ENCODE peak calls at places on chromosomes 12 and 14, in four cellular contexts. S, K, M and W are unnamed samples.

GRCh38 chr12:56633465-56634241 is 3.5 kb upstream of the BAZ2A start:
- DNase-seq in S (no peak), K (no peak), M (no peak), W (no peak)

GRCh38 chr12:109214131-109214530 is 95.0 kb downstream of the FOXN4 start:
- DNase-seq in S (no peak), K (no peak), M (no peak), W (no peak)

GRCh38 chr14:64515053-64515452 is 10.5 kb downstream of the ZBTB1 start:
- DNase-seq in S (no peak), K (no peak), M (no peak), W (no peak)

GRCh38 chr12:232731-233614 is 19.0 kb upstream of the SLC6A12 start:
- DNase-seq in S (no peak), K (no peak), M (no peak), W (no peak)

GRCh38 chr14:106738075-106738474 is 1211.7 kb downstream of the TMEM121 start:
- DNase-seq in S (no peak), K (no peak), M (no peak), W (peak)

GRCh38 chr14:95218006-95218405 is 60.7 kb upstream of the DICER1 start:
- DNase-seq in S (no peak), K (no peak), M (no peak), W (no peak)

GRCh38 chr14:93041830-93042229 is 73.9 kb downstream of the ITPK1 start:
- DNase-seq in S (no peak), K (no peak), M (no peak), W (no peak)

GRCh38 chr14:92986254-92987147 is 63.6 kb downstream of the CHGA start:
- DNase-seq in S (no peak), K (peak), M (peak), W (no peak)

GRCh38 chr12:1078002-1078401 is 87.0 kb downstream of the ERC1 start:
- DNase-seq in S (no peak), K (no peak), M (no peak), W (no peak)

GRCh38 chr12:76183459-76184186 is 99.1 kb upstream of the NAP1L1 start:
- DNase-seq in S (no peak), K (peak), M (peak), W (no peak)

GRCh38 chr12:122471324-122472226 is 29.2 kb downstream of the ZCCHC8 start:
- DNase-seq in S (no peak), K (no peak), M (peak), W (peak)

GRCh38 chr14:100438678-100439592 is 115.8 kb downstream of the SLC25A47 start:
- DNase-seq in S (no peak), K (peak), M (peak), W (no peak)

GRCh38 chr12:67475725-67476124 is 172.8 kb upstream of the DYRK2 start:
- DNase-seq in S (no peak), K (no peak), M (no peak), W (no peak)

GRCh38 chr14:105878125-105878524 is 351.7 kb downstream of the TMEM121 start:
- DNase-seq in S (no peak), K (peak), M (no peak), W (no peak)

GRCh38 chr14:68047910-68048309 is 228.3 kb downstream of the RAD51B start:
- DNase-seq in S (no peak), K (no peak), M (no peak), W (no peak)

GRCh38 chr12:131830335-131831020 is 2.3 kb downstream of the MMP17 start:
- DNase-seq in S (no peak), K (peak), M (peak), W (no peak)

GRCh38 chr14:65164068-65164824 is 61.9 kb upstream of the MAX start:
- DNase-seq in S (no peak), K (no peak), M (peak), W (peak)

GRCh38 chr12:8527250-8528130 is 13.2 kb downstream of the CLEC4E start:
- DNase-seq in S (no peak), K (no peak), M (no peak), W (no peak)

GRCh38 chr12:89707623-89707991 is 1.0 kb downstream of the ATP2B1 start:
- DNase-seq in S (no peak), K (peak), M (peak), W (peak)

GRCh38 chr14:70317969-70318634 is 41.4 kb downstream of the COX16 start:
- DNase-seq in S (no peak), K (no peak), M (peak), W (no peak)

GRCh38 chr12:93032748-93033147 is 103.7 kb upstream of the EEA1 start:
- DNase-seq in S (no peak), K (no peak), M (no peak), W (no peak)

GRCh38 chr12:15688202-15688736 is 100.9 kb downstream of the EPS8 start:
- DNase-seq in S (no peak), K (peak), M (peak), W (no peak)

GRCh38 chr12:56163533-56164344 is 5.6 kb downstream of the MYL6 start:
- DNase-seq in S (no peak), K (no peak), M (no peak), W (no peak)

GRCh38 chr12:108559748-108560147 is 1.2 kb downstream of the SART3 start:
- DNase-seq in S (no peak), K (no peak), M (no peak), W (no peak)

GRCh38 chr14:75132374-75133086 is 5.7 kb upstream of the NEK9 start:
- DNase-seq in S (no peak), K (no peak), M (peak), W (peak)

GRCh38 chr12:10392394-10392930 is 2.6 kb upstream of the KLRK1 start:
- DNase-seq in S (no peak), K (peak), M (peak), W (no peak)

GRCh38 chr14:67627519-67627918 is 7.8 kb downstream of the ARG2 start:
- DNase-seq in S (no peak), K (no peak), M (no peak), W (no peak)

DNA sequence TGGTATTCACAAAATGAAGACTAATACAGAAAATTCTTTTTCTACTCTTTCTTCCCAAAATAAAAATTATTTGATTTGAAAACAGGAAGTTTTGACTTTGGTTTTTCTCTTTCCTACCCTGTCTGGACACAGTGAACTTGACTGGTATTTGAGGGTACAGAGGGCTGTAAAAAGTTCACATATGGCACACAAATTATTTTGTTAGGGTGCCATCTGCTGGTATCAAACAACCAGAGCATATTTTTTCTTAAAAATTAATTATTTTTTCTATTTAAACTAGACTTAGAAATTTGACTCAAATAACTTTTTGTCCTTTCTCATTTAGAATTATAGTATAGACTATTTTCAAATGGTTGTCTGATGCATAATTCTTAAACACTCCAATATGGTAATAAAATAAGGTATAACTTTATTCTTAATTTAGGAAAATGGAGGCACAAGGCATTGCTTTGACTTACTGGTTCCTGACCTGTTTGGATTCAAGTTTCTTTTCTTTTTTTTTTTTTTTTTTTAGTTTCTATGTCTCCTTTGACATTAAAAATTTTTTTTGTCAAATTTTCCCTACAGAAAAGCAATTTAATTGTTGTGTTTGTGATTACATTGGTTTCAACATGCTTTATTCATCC is 390.6 kb downstream of the PRKD1 start:
- DNase-seq in S (no peak), K (no peak), M (peak), W (no peak)
- TF ChIP-seq CTCF in S (no peak), K (no peak), M (peak), W (no peak)

GRCh38 chr12:51871126-51871525 is 16.8 kb upstream of the ANKRD33 start:
- DNase-seq in S (no peak), K (no peak), M (no peak), W (no peak)
- TF ChIP-seq CTCF in S (no peak), K (no peak), M (no peak), W (no peak)

GRCh38 chr12:53500776-53501614 is at the start of gene TARBP2:
- DNase-seq in S (peak), K (peak), M (peak), W (peak)
- TF ChIP-seq CTCF in S (no peak), K (no peak), M (no peak), W (no peak)

GRCh38 chr14:104827173-104828055 is 26.5 kb downstream of the ZBTB42 start:
- DNase-seq in S (peak), K (no peak), M (peak), W (peak)
- TF ChIP-seq CTCF in S (peak), K (peak), M (peak), W (peak)

DNA sequence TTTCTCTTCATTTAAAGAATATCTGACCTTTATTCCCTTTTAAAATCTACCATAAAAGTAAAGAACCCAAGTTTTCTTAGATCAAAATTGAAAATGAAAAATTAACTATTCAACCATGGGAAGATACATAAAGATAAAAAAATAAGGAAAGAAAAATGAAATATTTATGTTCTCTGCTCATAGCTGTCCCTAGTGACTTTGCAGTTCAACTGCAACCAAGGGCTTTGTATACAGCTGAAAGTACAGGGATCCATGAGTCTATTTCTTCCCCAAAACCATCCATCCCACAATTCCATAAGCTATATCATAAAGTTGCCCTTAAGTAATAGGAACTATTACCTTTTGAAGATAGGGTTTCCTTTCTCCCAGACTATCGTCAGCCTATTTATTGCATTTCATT is 113.1 kb downstream of the ITPR2 start:
- DNase-seq in S (no peak), K (no peak), M (no peak), W (no peak)
- TF ChIP-seq CTCF in S (no peak), K (no peak), M (no peak), W (no peak)

GRCh38 chr12:112803620-112804279 is 12.2 kb downstream of the RPH3A start:
- DNase-seq in S (no peak), K (no peak), M (no peak), W (no peak)
- TF ChIP-seq CTCF in S (no peak), K (no peak), M (no peak), W (no peak)

DNA sequence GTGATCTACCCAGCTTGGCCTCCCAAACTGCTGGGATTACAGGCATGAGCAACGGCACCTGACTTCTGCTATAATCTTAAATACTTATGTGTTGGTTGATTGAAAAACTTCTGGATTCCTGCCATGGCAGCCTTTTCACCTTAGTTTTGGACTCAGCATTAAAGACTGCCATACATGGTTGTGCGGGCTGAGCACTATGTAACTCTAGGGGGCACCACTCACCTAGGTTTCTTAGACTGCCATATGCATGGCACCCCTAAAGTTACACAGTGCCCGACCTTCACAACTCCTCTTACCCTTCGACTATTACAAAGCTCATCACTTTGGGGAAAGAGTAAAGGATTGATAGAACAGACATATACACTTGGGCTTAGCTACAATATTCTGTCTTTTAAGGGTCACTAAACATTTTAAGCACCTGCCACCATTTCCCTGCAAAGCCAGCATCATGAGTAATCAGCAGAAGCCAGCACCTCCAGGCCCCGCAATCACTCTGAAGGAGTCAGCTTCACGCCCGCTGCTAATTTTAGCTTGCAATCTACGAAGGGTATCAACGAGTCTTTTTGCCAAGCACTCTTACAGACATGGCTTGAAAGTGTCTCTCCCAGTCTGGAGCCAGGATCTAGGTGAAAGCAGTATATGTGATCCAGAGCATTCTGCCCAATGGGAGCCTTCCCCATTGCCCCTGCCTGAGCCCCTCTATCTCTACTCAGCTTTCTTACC is 59.8 kb downstream of the SUDS3 start:
- DNase-seq in S (no peak), K (no peak), M (peak), W (no peak)
- TF ChIP-seq CTCF in S (no peak), K (no peak), M (no peak), W (no peak)

GRCh38 chr12:13602217-13602616 is 379.2 kb downstream of the GRIN2B start:
- DNase-seq in S (no peak), K (no peak), M (no peak), W (no peak)

GRCh38 chr12:13606290-13606689 is 375.1 kb downstream of the GRIN2B start:
- DNase-seq in S (no peak), K (no peak), M (no peak), W (no peak)

GRCh38 chr12:13609874-13610273 is 371.5 kb downstream of the GRIN2B start:
- DNase-seq in S (no peak), K (no peak), M (no peak), W (no peak)

DNA sequence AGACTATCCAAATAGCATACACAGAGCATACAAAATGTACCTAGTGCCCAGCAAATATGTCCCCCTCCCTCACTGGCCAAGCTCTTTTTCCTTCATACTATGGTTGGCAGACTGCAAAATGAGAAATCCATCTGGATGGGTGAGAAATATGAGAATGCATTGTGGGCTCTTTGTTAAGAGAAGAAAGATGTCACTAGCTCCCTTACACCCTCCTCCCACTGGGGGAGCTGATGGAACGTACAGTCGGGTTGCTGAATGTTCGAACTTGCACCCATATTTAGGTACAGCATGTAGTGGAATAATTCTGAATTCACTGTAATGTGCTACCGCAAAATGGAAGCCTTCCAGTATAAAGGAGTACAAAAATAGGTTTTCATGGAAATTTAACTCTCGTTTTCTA is 377.5 kb downstream of the GRIN2B start:
- DNase-seq in S (no peak), K (no peak), M (no peak), W (no peak)
- TF ChIP-seq CTCF in S (no peak), K (no peak), M (no peak), W (no peak)

DNA sequence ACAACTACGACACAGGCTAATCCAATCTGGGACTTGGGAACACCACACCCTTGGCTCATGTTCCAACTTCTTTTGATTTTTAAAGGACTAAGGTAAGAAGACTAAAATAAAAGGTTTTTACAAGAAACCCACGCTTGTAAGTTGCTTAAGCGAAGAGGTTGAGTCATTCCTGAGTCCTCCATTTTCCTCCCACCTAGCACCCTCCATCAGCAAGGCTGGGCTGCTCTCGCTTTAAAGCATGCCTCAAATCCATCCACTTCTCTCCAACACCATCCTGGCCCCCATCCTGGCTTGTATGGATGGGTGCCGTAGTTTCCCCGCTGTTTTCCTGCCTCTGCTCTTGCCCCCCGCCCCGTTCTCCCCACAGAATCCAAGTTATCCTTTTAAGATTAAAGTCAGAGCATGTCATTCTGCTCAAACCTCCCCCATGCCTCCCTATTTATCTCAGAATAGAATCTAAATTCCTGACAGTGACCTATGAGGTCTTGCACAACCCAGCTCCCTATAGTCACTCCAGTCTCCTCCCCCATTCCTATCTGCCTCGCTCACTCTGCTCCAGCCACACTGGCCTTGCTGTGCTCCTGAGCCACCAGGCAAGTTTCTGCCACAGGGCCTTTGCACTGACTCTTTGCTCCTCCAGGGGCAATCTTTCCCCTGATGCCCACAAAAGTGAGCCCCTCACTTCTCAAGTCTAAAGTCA is 34.5 kb downstream of the SCARB1 start:
- DNase-seq in S (no peak), K (no peak), M (peak), W (no peak)
- TF ChIP-seq CTCF in S (no peak), K (no peak), M (no peak), W (no peak)

GRCh38 chr12:113359133-113359938 is 949 bp downstream of the PLBD2 start:
- DNase-seq in S (no peak), K (no peak), M (no peak), W (no peak)

GRCh38 chr12:113361574-113362370 is 3.4 kb downstream of the PLBD2 start:
- DNase-seq in S (no peak), K (no peak), M (no peak), W (no peak)

GRCh38 chr12:113359939-113360748 is 1.8 kb downstream of the PLBD2 start:
- DNase-seq in S (no peak), K (no peak), M (no peak), W (no peak)

DNA sequence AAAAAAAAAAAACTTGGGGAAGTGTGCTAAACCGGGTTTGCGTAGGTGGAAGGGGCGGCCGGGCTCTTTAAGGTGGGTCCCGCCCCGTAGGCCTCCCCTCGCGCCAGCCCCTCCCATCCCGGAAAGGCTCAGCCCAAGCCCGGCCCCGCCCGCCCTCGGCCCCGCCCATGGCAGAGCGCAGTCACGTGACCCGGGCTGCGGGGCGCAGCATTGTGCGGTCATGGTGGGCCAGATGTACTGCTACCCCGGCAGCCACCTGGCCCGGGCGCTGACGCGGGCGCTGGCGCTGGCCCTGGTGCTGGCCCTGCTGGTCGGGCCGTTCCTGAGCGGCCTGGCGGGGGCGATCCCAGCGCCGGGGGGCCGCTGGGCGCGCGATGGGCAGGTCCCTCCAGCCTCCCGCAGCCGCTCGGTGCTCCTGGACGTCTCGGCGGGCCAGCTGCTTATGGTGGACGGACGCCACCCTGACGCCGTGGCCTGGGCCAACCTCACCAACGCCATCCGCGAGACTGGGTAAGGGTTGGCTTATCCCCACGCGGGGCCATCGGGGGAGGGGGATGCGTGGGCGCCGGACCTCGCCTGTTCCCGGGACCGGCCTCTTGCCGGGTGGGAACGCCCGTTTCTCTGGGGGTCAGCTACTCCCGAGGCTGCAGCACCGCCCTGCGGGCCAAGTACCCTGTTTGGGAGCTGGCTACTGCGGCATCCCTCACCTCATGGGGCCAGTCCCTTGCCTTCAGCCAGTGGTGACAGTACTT is at the start of gene PLBD2:
- DNase-seq in S (peak), K (peak), M (peak), W (peak)
- TF ChIP-seq CTCF in S (no peak), K (no peak), M (no peak), W (no peak)